ENCODE peak calls at places on chromosomes 5 and 9, in eight cellular contexts. I, Y, F, A, M, C, X and L are unnamed samples.

GRCh38 chr5:95858023-95858461 is 35.5 kb upstream of the GLRX start:
- DNase-seq in I (peak), Y (peak), F (peak), A (no peak), M (peak), C (no peak), X (no peak), L (no peak)

GRCh38 chr9:107342762-107343161 is 59.7 kb downstream of the RAD23B start:
- DNase-seq in I (no peak), Y (no peak), F (no peak), A (no peak), M (no peak), C (no peak), X (no peak), L (no peak)

GRCh38 chr9:20378851-20379250 is 243.4 kb downstream of the MLLT3 start:
- DNase-seq in I (no peak), Y (no peak), F (no peak), A (no peak), M (no peak), C (no peak), X (no peak), L (no peak)

GRCh38 chr9:89493671-89494070 is 4.2 kb downstream of the SEMA4D start:
- DNase-seq in I (no peak), Y (no peak), F (no peak), A (no peak), M (no peak), C (no peak), X (no peak), L (no peak)

GRCh38 chr5:172870261-172870806 is 36.3 kb downstream of the ERGIC1 start:
- DNase-seq in I (peak), Y (peak), F (peak), A (peak), M (peak), C (no peak), X (no peak), L (peak)

GRCh38 chr5:169534311-169534880 is 49.2 kb upstream of the SPDL1 start:
- DNase-seq in I (no peak), Y (no peak), F (no peak), A (no peak), M (peak), C (no peak), X (no peak), L (no peak)

GRCh38 chr5:169029661-169030274 is 271.2 kb downstream of the SLIT3 start:
- DNase-seq in I (no peak), Y (peak), F (no peak), A (no peak), M (peak), C (no peak), X (no peak), L (peak)

GRCh38 chr9:123544007-123544827 is 188.2 kb downstream of the CRB2 start:
- DNase-seq in I (peak), Y (peak), F (peak), A (no peak), M (peak), C (no peak), X (peak), L (no peak)

GRCh38 chr9:77838986-77839385 is 190.9 kb upstream of the GNA14 start:
- DNase-seq in I (no peak), Y (no peak), F (no peak), A (no peak), M (no peak), C (no peak), X (no peak), L (no peak)

GRCh38 chr9:107144475-107144874 is 138.6 kb upstream of the RAD23B start:
- DNase-seq in I (no peak), Y (no peak), F (no peak), A (no peak), M (no peak), C (no peak), X (no peak), L (no peak)

GRCh38 chr5:33981408-33982171 is 2.9 kb downstream of the SLC45A2 start:
- DNase-seq in I (peak), Y (peak), F (no peak), A (no peak), M (peak), C (no peak), X (no peak), L (peak)

GRCh38 chr5:64876203-64876602 is 107.5 kb downstream of the CWC27 start:
- DNase-seq in I (no peak), Y (no peak), F (no peak), A (no peak), M (no peak), C (no peak), X (no peak), L (no peak)

GRCh38 chr9:125844611-125845010 is 97.4 kb downstream of the PBX3 start:
- DNase-seq in I (no peak), Y (no peak), F (no peak), A (no peak), M (no peak), C (no peak), X (no peak), L (peak)

GRCh38 chr5:133119233-133119711 is 67.5 kb downstream of the HSPA4 start:
- DNase-seq in I (no peak), Y (no peak), F (no peak), A (no peak), M (no peak), C (no peak), X (no peak), L (no peak)

GRCh38 chr5:81315336-81315735 is 13.9 kb downstream of the ZCCHC9 start:
- DNase-seq in I (peak), Y (peak), F (peak), A (no peak), M (peak), C (no peak), X (peak), L (no peak)

GRCh38 chr5:177131711-177132503 is 1.7 kb upstream of the NSD1 start:
- DNase-seq in I (no peak), Y (no peak), F (no peak), A (no peak), M (no peak), C (no peak), X (no peak), L (no peak)

GRCh38 chr9:116812231-116813028 is 125.3 kb downstream of the TRIM32 start:
- DNase-seq in I (no peak), Y (peak), F (peak), A (no peak), M (no peak), C (no peak), X (no peak), L (no peak)

GRCh38 chr9:113386571-113387393 is 10.0 kb upstream of the HDHD3 start:
- DNase-seq in I (no peak), Y (no peak), F (no peak), A (no peak), M (no peak), C (no peak), X (no peak), L (no peak)

GRCh38 chr9:15422355-15423327 is at the start of gene SNAPC3:
- DNase-seq in I (peak), Y (peak), F (peak), A (peak), M (peak), C (peak), X (peak), L (peak)

GRCh38 chr5:174589599-174589998 is 134.8 kb upstream of the MSX2 start:
- DNase-seq in I (no peak), Y (no peak), F (no peak), A (no peak), M (peak), C (no peak), X (no peak), L (no peak)

GRCh38 chr9:93598647-93599241 is 22.4 kb downstream of the PHF2 start:
- DNase-seq in I (peak), Y (peak), F (no peak), A (no peak), M (peak), C (no peak), X (no peak), L (no peak)

GRCh38 chr5:65907138-65907537 is 19.2 kb upstream of the ERBIN start:
- DNase-seq in I (no peak), Y (peak), F (no peak), A (no peak), M (peak), C (no peak), X (peak), L (peak)

GRCh38 chr5:158765407-158765806 is 334.3 kb downstream of the EBF1 start:
- DNase-seq in I (no peak), Y (no peak), F (no peak), A (no peak), M (no peak), C (no peak), X (no peak), L (no peak)

GRCh38 chr9:134707031-134707680 is 65.6 kb downstream of the COL5A1 start:
- DNase-seq in I (peak), Y (peak), F (peak), A (peak), M (peak), C (no peak), X (peak), L (peak)

GRCh38 chr5:108579236-108579635 is 168.5 kb upstream of the FER start:
- DNase-seq in I (no peak), Y (no peak), F (no peak), A (no peak), M (no peak), C (no peak), X (no peak), L (no peak)
- TF ChIP-seq CTCF in I (no peak), Y (no peak), F (no peak), A (no peak), M (no peak), C (no peak), X (no peak), L (no peak)

GRCh38 chr5:150137997-150138396 is 17.6 kb downstream of the PDGFRB start:
- DNase-seq in I (peak), Y (peak), F (no peak), A (no peak), M (peak), C (no peak), X (no peak), L (no peak)

GRCh38 chr5:150137168-150137957 is 18.3 kb downstream of the PDGFRB start:
- DNase-seq in I (no peak), Y (peak), F (peak), A (no peak), M (peak), C (no peak), X (peak), L (no peak)

GRCh38 chr5:150139334-150139733 is 16.3 kb downstream of the PDGFRB start:
- DNase-seq in I (peak), Y (peak), F (peak), A (no peak), M (peak), C (no peak), X (no peak), L (no peak)

GRCh38 chr5:150136841-150137167 is 18.8 kb downstream of the PDGFRB start:
- DNase-seq in I (no peak), Y (no peak), F (no peak), A (no peak), M (no peak), C (no peak), X (no peak), L (no peak)

DNA sequence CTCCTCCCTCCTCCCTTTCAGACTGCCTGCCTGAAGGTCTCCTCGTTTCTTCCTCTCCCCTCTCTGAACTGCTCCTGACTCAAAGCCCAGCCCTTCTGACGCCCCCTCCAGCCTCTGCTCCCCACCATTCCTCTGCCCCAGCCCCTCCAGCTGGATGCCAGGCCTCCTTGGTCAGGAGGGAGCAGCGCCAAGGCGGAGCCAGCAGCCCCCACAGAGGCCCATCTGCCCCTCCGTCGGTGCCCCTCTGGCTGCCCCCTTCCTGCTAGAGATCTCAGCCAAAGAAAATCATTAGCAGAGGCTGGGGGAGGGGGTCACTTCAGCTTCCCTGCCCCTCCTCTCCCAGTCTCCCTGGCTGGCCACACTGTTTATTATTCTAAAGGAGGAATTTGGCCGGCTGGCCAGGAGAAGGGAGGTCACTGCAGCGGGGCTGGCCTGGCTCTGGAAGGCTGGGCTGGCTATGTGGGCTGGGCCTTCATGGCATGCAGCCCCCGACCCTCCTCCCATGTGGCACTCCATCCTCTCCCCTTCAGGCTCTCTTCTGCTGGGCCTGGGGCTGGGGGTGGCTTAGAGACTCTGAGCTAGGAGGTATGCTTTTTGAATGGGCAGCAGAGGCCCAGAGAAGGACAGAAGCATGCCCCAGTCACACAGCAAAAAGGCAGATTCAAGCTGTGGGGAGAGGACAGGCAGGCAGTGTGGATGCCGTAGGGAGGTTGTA is 16.9 kb downstream of the PDGFRB start:
- DNase-seq in I (peak), Y (peak), F (peak), A (no peak), M (peak), C (no peak), X (no peak), L (no peak)
- H3K4me3 ChIP-seq in I (no peak), Y (no peak), F (peak), A (no peak), M (no peak), C (no peak), X (no peak), L (no peak)

GRCh38 chr5:43115968-43116367 is 4.7 kb upstream of the ZNF131 start:
- DNase-seq in I (no peak), Y (no peak), F (no peak), A (no peak), M (no peak), C (no peak), X (no peak), L (no peak)
- TF ChIP-seq CTCF in I (no peak), Y (no peak), F (peak), A (no peak), M (no peak), C (no peak), X (no peak), L (no peak)

GRCh38 chr5:138542120-138542955 is 698 bp downstream of the ETF1 start:
- DNase-seq in I (no peak), Y (no peak), F (no peak), A (peak), M (peak), C (no peak), X (no peak), L (no peak)

GRCh38 chr5:138539791-138540190 is 3.2 kb downstream of the ETF1 start:
- DNase-seq in I (no peak), Y (no peak), F (no peak), A (no peak), M (no peak), C (no peak), X (no peak), L (no peak)

GRCh38 chr5:138543730-138544104 is 681 bp upstream of the ETF1 start:
- DNase-seq in I (no peak), Y (no peak), F (no peak), A (no peak), M (no peak), C (no peak), X (no peak), L (no peak)

GRCh38 chr5:138542956-138543729 is at the start of gene ETF1:
- DNase-seq in I (peak), Y (peak), F (peak), A (peak), M (peak), C (peak), X (peak), L (peak)

GRCh38 chr5:138541511-138541910 is 1.5 kb downstream of the ETF1 start:
- DNase-seq in I (no peak), Y (no peak), F (no peak), A (peak), M (peak), C (no peak), X (no peak), L (no peak)
- H3K4me3 ChIP-seq in I (peak), Y (peak), F (peak), A (peak), M (peak), C (peak), X (peak), L (peak)

GRCh38 chr9:5869315-5870019 is 21.2 kb upstream of the MLANA start:
- DNase-seq in I (peak), Y (no peak), F (no peak), A (no peak), M (no peak), C (no peak), X (no peak), L (no peak)
- TF ChIP-seq CTCF in I (peak), Y (peak), F (peak), A (no peak), M (no peak), C (peak), X (peak), L (peak)

DNA sequence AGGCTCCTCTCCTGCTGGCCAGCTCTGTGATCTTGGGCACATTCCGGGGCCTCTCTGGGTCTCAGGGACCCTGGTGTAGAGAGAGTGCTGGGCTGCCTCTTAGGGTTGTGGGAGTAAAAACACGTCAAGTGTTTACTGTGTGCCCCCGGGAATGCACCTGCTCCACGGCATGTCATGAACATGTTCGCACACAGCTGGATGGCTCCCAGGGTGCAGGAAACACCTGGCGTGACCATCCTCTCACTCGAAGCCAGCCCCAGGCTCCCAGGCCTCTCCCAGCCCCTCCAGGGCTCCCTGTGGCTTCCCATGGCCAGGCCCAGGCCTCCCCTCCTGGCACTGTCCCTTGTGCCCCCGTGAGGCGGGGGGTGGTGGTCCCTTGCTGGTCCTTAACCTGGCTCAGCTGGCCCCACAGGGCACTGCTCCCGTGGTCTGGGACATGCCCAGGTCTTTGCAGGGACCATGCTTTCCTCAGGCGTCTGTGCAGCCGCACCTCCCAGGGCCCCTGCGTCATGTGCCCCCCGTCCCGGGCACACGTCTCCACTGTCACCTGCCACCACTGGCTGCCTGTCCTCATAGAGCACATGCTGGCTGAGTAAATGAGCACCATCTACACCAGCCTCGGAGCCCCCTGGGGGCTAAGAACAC is 44.9 kb downstream of the SLC6A3 start:
- DNase-seq in I (no peak), Y (no peak), F (no peak), A (no peak), M (no peak), C (no peak), X (no peak), L (no peak)
- H3K4me3 ChIP-seq in I (no peak), Y (no peak), F (no peak), A (no peak), M (no peak), C (no peak), X (no peak), L (no peak)

GRCh38 chr5:142872217-142872616 is 102.0 kb downstream of the ARHGAP26 start:
- DNase-seq in I (no peak), Y (no peak), F (no peak), A (no peak), M (no peak), C (no peak), X (peak), L (no peak)

GRCh38 chr5:142874537-142874936 is 104.4 kb downstream of the ARHGAP26 start:
- DNase-seq in I (peak), Y (peak), F (peak), A (peak), M (peak), C (no peak), X (peak), L (no peak)

GRCh38 chr5:142871880-142872200 is 101.7 kb downstream of the ARHGAP26 start:
- DNase-seq in I (peak), Y (no peak), F (peak), A (no peak), M (no peak), C (no peak), X (no peak), L (no peak)

GRCh38 chr5:142872795-142873194 is 102.6 kb downstream of the ARHGAP26 start:
- DNase-seq in I (peak), Y (peak), F (peak), A (no peak), M (peak), C (no peak), X (no peak), L (no peak)

DNA sequence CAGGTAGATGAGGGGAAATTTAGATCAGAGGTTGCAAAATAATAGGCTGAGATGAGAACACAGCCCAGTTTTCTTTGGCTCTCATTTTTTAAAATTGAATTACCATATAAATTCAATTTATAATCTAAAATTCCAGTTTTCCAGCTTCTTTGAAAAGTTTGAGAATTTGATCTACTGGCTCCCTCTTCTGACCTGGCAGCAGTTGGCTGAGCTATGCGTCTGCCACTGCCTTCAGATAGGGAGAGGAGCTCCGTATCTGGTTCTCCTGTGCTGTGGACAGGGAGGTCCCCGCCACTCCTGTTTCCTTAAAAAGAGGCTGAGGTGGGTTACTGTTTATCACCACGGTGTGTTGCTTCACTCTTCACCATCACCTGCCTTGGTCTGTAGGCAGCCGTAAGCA is 103.7 kb downstream of the ARHGAP26 start:
- DNase-seq in I (no peak), Y (no peak), F (no peak), A (no peak), M (no peak), C (no peak), X (no peak), L (no peak)
- TF ChIP-seq CTCF in I (no peak), Y (peak), F (peak), A (no peak), M (no peak), C (no peak), X (peak), L (peak)

DNA sequence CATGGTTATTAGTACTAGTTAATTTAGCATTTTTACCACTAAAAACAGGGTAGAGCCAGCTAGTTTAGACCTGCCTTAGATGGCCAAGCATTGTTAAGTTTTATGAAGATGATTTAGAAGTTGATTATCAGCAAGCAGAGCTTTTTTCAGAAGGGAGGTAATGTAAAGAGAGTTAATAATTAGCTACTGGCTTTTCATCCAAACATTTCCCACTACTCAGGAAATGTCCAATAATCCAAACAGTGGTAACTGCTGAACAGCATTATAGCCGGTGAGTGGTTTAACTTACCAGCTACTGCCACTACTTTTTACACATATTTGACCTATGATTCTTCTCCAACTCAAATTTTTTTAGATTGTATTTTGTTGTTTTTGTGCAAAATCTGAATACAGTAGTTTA is 1.7 kb downstream of the ITGA1 start:
- DNase-seq in I (no peak), Y (no peak), F (no peak), A (no peak), M (no peak), C (no peak), X (no peak), L (no peak)
- H3K4me3 ChIP-seq in I (no peak), Y (peak), F (peak), A (peak), M (peak), C (no peak), X (no peak), L (peak)